ENCODE peak calls at places on chromosome 15, in four cellular contexts. W is HCT116, T is HepG2, J is H1. L is an unnamed sample.

GRCh38 chr15:84856731-84857417 is 27.6 kb upstream of the SLC28A1 start:
- DNase-seq in T (no peak), J (no peak), W (no peak), L (no peak)

GRCh38 chr15:54820811-54821210 is 375.9 kb downstream of the RSL24D1 start:
- DNase-seq in W (no peak), T (no peak), J (no peak), L (no peak)

GRCh38 chr15:38255690-38256089 is 3.1 kb downstream of the SPRED1 start:
- DNase-seq in T (no peak), J (no peak), W (no peak), L (no peak)

GRCh38 chr15:31485431-31485830 is 158.8 kb downstream of the KLF13 start:
- DNase-seq in W (no peak), T (no peak), J (no peak), L (no peak)

GRCh38 chr15:26590673-26591072 is 182.2 kb downstream of the GABRB3 start:
- DNase-seq in J (no peak), W (no peak), T (no peak), L (no peak)

GRCh38 chr15:68991723-68992122 is 22.8 kb upstream of the NOX5 start:
- DNase-seq in W (no peak), T (no peak), J (no peak), L (peak)

GRCh38 chr15:64443747-64444621 is 16.4 kb upstream of the ZNF609 start:
- DNase-seq in J (no peak), W (peak), T (peak), L (peak)

GRCh38 chr15:69410290-69410874 is 3.8 kb upstream of the KIF23 start:
- DNase-seq in J (no peak), W (peak), T (peak), L (no peak)

GRCh38 chr15:87477759-87478687 is 778.5 kb downstream of the NTRK3 start:
- DNase-seq in T (no peak), W (no peak), J (no peak), L (no peak)

GRCh38 chr15:33654859-33655258 is 313.4 kb upstream of the CHRM5 start:
- DNase-seq in W (no peak), T (no peak), J (peak), L (no peak)

GRCh38 chr15:92807971-92808571 is 92.1 kb upstream of the CHD2 start:
- DNase-seq in T (no peak), J (no peak), W (no peak), L (no peak)

GRCh38 chr15:50416920-50417319 is 7.3 kb upstream of the USP8 start:
- DNase-seq in T (no peak), J (no peak), W (no peak), L (no peak)

GRCh38 chr15:50953302-50953701 is 44.8 kb downstream of the AP4E1 start:
- DNase-seq in J (no peak), W (peak), T (no peak), L (no peak)

GRCh38 chr15:76299786-76300185 is 11.5 kb downstream of the ETFA start:
- DNase-seq in T (no peak), W (no peak), J (no peak), L (no peak)

GRCh38 chr15:65198571-65198970 is 12.7 kb downstream of the CILP start:
- DNase-seq in T (no peak), W (no peak), J (no peak), L (no peak)

GRCh38 chr15:74642328-74642723 is 26.7 kb downstream of the CLK3 start:
- DNase-seq in W (no peak), T (no peak), J (no peak), L (no peak)

GRCh38 chr15:68408971-68409370 is 23.0 kb downstream of the ITGA11 start:
- DNase-seq in J (peak), T (no peak), W (no peak), L (no peak)

GRCh38 chr15:38588672-38589071 is 24.1 kb upstream of the RASGRP1 start:
- DNase-seq in W (no peak), T (no peak), J (no peak), L (no peak)

GRCh38 chr15:48144889-48145288 is 24.1 kb downstream of the SLC24A5 start:
- DNase-seq in T (no peak), J (no peak), W (no peak), L (no peak)

GRCh38 chr15:41148065-41148464 is 32.0 kb upstream of the INO80 start:
- DNase-seq in J (no peak), T (no peak), W (no peak), L (no peak)

DNA sequence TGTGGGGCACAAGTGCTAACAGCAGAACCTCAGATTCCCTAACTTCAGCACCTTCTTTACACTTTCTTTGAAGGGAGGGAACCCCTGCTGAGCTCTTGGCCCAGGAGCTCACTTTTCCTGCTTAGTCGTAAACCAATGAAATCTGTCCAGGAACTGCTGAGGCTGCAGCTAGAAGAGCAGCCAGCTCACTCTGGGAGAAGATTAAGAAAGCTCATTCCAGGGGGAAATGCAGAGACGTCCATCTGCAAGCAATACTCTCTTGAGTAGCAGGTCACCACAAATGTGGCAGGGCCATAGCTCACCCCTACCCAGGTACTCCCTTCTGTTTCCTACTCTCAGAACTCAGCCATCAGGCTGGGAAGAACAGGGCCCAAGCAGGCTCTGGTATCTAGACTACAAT is 103.3 kb downstream of the WDR76 start:
- DNase-seq in T (no peak), J (peak), W (no peak), L (no peak)
- TF ChIP-seq FOSL1 in T (no peak), J (no peak), W (no peak), L (no peak)

GRCh38 chr15:62069551-62069950 is 2.8 kb downstream of the C2CD4A start:
- DNase-seq in J (no peak), T (no peak), W (no peak), L (no peak)
- TF ChIP-seq FOSL1 in J (no peak), T (no peak), W (no peak), L (no peak)

GRCh38 chr15:57235865-57236264 is 140.4 kb upstream of the CGNL1 start:
- DNase-seq in J (no peak), W (no peak), T (no peak), L (peak)

GRCh38 chr15:57237676-57238075 is 138.6 kb upstream of the CGNL1 start:
- DNase-seq in W (no peak), T (no peak), J (no peak), L (no peak)

GRCh38 chr15:57235186-57235585 is 141.1 kb upstream of the CGNL1 start:
- DNase-seq in T (no peak), W (no peak), J (no peak), L (no peak)

GRCh38 chr15:57237282-57237642 is 139.0 kb upstream of the CGNL1 start:
- DNase-seq in J (no peak), T (no peak), W (no peak), L (no peak)

DNA sequence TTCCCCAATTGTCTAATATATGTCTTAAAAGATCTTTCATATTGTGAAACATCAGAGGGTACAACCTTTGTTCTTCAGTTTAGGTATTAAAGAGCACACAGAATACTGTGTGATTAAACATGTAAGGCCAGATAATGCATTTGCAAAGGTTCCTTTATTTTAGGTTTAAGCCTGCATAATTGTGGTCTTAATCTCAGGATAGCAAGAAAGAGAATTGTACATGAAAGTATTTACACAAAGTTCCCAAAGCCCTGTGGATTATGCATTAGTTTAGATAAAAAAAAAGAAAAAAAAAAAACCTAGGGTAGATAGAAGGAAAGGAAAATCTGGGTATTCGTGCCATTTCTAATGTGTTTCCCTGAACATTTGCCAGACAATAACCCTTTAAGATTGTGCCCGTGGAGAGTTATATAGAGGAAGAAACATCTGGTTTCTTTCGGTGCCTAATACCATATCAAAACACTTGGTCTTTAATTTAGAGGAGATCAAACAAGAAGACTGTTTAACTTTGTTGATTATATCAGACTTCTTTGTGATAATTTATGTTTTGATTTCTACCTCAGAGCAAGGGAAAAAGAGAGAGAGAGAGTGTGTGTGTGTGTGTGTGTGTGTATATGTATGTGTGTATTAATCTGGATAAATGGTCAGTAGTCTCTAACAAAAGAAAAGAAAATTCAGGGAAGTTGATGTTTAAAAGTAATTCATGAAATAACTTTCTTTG is 139.6 kb upstream of the CGNL1 start:
- DNase-seq in J (no peak), T (no peak), W (no peak), L (no peak)
- TF ChIP-seq FOSL1 in J (no peak), T (no peak), W (no peak), L (no peak)

GRCh38 chr15:46848704-46849103 is 868.6 kb upstream of the SEMA6D start:
- DNase-seq in J (no peak), W (no peak), T (no peak), L (no peak)
- TF ChIP-seq FOSL1 in J (no peak), W (no peak), T (no peak), L (no peak)

GRCh38 chr15:63014578-63014977 is 28.0 kb upstream of the TPM1 start:
- DNase-seq in J (no peak), W (no peak), T (no peak), L (no peak)

GRCh38 chr15:63016234-63016633 is 26.3 kb upstream of the TPM1 start:
- DNase-seq in W (no peak), T (no peak), J (no peak), L (no peak)

GRCh38 chr15:63013052-63013808 is 29.3 kb upstream of the TPM1 start:
- DNase-seq in T (no peak), J (no peak), W (no peak), L (no peak)

GRCh38 chr15:63018639-63019038 is 23.9 kb upstream of the TPM1 start:
- DNase-seq in W (no peak), T (no peak), J (no peak), L (no peak)

DNA sequence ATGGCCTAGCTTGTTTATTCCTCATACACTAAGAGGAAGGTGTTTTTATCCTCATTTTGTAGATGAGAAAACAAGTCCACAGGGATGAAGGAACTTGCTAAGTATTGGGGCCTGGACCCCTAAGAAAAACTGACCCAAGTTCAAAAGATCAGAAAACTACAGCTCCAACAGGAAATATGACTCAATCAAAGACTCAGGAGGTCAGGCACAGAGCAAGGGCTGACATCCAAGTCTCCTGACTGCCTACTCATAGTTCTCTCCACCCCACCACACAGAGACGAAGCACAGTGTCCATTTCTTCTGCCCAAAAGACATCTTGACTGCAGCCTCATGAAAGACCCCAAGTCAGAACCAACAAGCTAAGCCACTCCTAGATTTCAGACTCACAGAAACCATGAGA is 26.9 kb upstream of the TPM1 start:
- DNase-seq in W (no peak), J (no peak), T (no peak), L (no peak)
- TF ChIP-seq FOSL1 in W (peak), J (no peak), T (no peak), L (peak)

GRCh38 chr15:72060687-72061250 is 57.2 kb downstream of the MYO9A start:
- DNase-seq in J (no peak), W (no peak), T (no peak), L (no peak)
- TF ChIP-seq FOSL1 in J (no peak), W (no peak), T (no peak), L (no peak)

GRCh38 chr15:83510001-83510400 is 62.9 kb downstream of the SH3GL3 start:
- DNase-seq in W (no peak), J (no peak), T (no peak), L (no peak)

GRCh38 chr15:83512459-83512858 is 65.3 kb downstream of the SH3GL3 start:
- DNase-seq in T (no peak), W (no peak), J (no peak), L (no peak)

GRCh38 chr15:83514584-83514983 is 67.4 kb downstream of the SH3GL3 start:
- DNase-seq in J (no peak), T (no peak), W (no peak), L (no peak)

GRCh38 chr15:83516935-83517334 is 69.8 kb downstream of the SH3GL3 start:
- DNase-seq in T (no peak), W (no peak), J (no peak), L (no peak)

DNA sequence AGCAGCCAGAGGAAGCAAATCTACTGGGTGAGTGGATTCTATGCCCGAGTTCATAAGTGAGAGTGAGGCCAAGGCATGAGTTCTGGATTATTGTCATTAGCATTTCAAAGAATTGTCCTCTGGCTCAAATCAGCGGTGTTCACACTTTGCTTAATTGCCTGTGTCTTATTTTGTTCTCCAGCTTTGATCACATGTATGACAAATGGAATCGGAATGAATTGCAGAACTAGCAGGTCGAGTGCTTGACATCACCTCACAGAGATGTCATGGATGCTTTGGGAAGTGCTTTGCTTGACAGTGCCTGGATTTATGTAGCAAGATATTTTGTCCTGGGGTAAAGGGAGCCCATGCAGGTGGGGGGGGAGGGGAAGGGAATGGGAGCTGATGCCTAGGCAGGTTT is 68.0 kb downstream of the SH3GL3 start:
- DNase-seq in J (no peak), T (no peak), W (no peak), L (no peak)
- TF ChIP-seq FOSL1 in J (no peak), T (no peak), W (no peak), L (no peak)

GRCh38 chr15:59294961-59295741 is 77.5 kb downstream of the MYO1E start:
- DNase-seq in T (no peak), W (peak), J (no peak), L (no peak)
- TF ChIP-seq FOSL1 in T (no peak), W (peak), J (no peak), L (no peak)

GRCh38 chr15:67300266-67300914 is 45.8 kb downstream of the IQCH start:
- DNase-seq in J (no peak), W (no peak), T (no peak), L (no peak)
- TF ChIP-seq FOSL1 in J (no peak), W (no peak), T (no peak), L (no peak)

DNA sequence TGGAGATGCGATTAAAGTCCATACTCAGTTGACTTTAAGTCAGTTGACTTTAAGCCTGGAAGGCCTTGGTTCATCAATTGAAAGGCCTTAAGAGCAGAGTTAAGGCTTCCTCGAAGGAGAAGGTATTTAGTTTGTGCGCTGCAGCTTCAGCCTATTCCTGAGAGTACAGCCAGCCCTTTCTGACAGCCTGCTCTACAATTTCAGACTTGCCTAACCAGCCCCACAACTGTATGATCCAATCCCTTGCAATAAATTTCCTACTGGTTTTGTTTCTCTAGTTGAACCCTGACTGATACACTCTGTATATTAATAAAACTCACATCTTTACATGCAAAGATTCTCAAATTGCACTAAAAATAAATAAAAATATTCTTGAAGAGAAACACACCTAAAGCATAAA is 66.1 kb upstream of the RORA start:
- DNase-seq in W (no peak), J (no peak), T (no peak), L (no peak)
- TF ChIP-seq FOSL1 in W (no peak), J (no peak), T (no peak), L (no peak)